ENCODE peak calls at places on chromosome 17, in seven cellular contexts. Y, A, Z, L, G, O and C are unnamed samples.

GRCh38 chr17:78706271-78706915 is 75.7 kb downstream of the CYTH1 start:
- DNase-seq in Y (peak; percentile 40), A (no peak), Z (no peak), L (no peak), G (no peak), O (no peak), C (no peak)

GRCh38 chr17:54882371-54882770 is 18.3 kb upstream of the TOM1L1 start:
- DNase-seq in Y (no peak), A (no peak), Z (no peak), L (no peak), G (no peak), O (no peak), C (no peak)

GRCh38 chr17:42361781-42362186 is 26.5 kb downstream of the STAT3 start:
- DNase-seq in Y (no peak), A (no peak), Z (peak; percentile 8), L (no peak), G (peak; percentile 40), O (no peak), C (no peak)

GRCh38 chr17:80791758-80792284 is 199.8 kb upstream of the CHMP6 start:
- DNase-seq in Y (peak; percentile 98), A (peak; percentile 90), Z (peak; percentile 95), L (peak; percentile 65), G (peak; percentile 66), O (no peak), C (peak; percentile 99)

GRCh38 chr17:7355053-7355452 is at the start of gene TMEM95:
- DNase-seq in Y (no peak), A (no peak), Z (peak; percentile 51), L (no peak), G (no peak), O (no peak), C (no peak)

GRCh38 chr17:32275060-32276042 is 9.7 kb downstream of the RHBDL3 start:
- DNase-seq in Y (peak; percentile 68), A (no peak), Z (peak; percentile 68), L (no peak), G (peak; percentile 15), O (peak; percentile 17), C (peak; percentile 89)

GRCh38 chr17:21012736-21013135 is 30.1 kb downstream of the USP22 start:
- DNase-seq in Y (no peak), A (no peak), Z (no peak), L (peak; percentile 30), G (no peak), O (no peak), C (no peak)

GRCh38 chr17:63704836-63705235 is 4.9 kb upstream of the LIMD2 start:
- DNase-seq in Y (no peak), A (no peak), Z (no peak), L (no peak), G (no peak), O (no peak), C (no peak)

GRCh38 chr17:45016823-45017222 is 34.6 kb downstream of the DCAKD start:
- DNase-seq in Y (no peak), A (no peak), Z (no peak), L (no peak), G (no peak), O (no peak), C (peak; percentile 37)

GRCh38 chr17:27975146-27976011 is 67.1 kb upstream of the NLK start:
- DNase-seq in Y (peak; percentile 28), A (no peak), Z (no peak), L (no peak), G (no peak), O (no peak), C (peak; percentile 65)